ENCODE peak calls at places on chromosomes 12 and 14, in five cellular contexts. G is psoas muscle, S is heart right ventricle, E is retinal pigment epithelial cell, T is GM12865. C is an unnamed sample.

GRCh38 chr14:35556548-35556947 is 22.6 kb downstream of the INSM2 start:
- DNase-seq in G (no peak), S (no peak), E (no peak), T (no peak), C (no peak)

GRCh38 chr12:26327975-26328635 is 132.7 kb downstream of the SSPN start:
- DNase-seq in G (no peak), S (no peak), E (no peak), T (peak), C (no peak)

GRCh38 chr14:74584966-74585365 is 27.1 kb downstream of the LTBP2 start:
- DNase-seq in G (no peak), S (no peak), E (no peak), T (no peak), C (no peak)

GRCh38 chr12:84508325-84508861 is 404.2 kb downstream of the SLC6A15 start:
- DNase-seq in G (no peak), S (no peak), E (peak), T (peak), C (peak)

GRCh38 chr12:30764251-30764650 is 9.5 kb upstream of the CAPRIN2 start:
- DNase-seq in G (no peak), S (no peak), E (no peak), T (no peak), C (no peak)

GRCh38 chr12:18160901-18161300 is 70.9 kb upstream of the RERGL start:
- DNase-seq in G (no peak), S (no peak), E (no peak), T (no peak), C (no peak)

GRCh38 chr12:13033266-13033875 is 10.8 kb upstream of the FAM234B start:
- DNase-seq in G (no peak), S (no peak), E (no peak), T (no peak), C (no peak)

GRCh38 chr14:28243600-28243999 is 523.0 kb upstream of the FOXG1 start:
- DNase-seq in G (no peak), S (no peak), E (no peak), T (no peak), C (no peak)

GRCh38 chr14:101128478-101129450 is 225.2 kb upstream of the RTL1 start:
- DNase-seq in G (peak), S (no peak), E (no peak), T (no peak), C (no peak)

GRCh38 chr12:91414147-91414546 is 231.5 kb upstream of the DCN start:
- DNase-seq in G (no peak), S (no peak), E (no peak), T (no peak), C (no peak)

GRCh38 chr12:105357162-105357691 is 26.7 kb downstream of the C12orf75 start:
- DNase-seq in G (no peak), S (no peak), E (no peak), T (peak), C (no peak)

GRCh38 chr12:126770188-126770587 is 1496.8 kb upstream of the TMEM132C start:
- DNase-seq in G (no peak), S (no peak), E (no peak), T (no peak), C (no peak)

GRCh38 chr12:88934163-88934747 is 354.0 kb upstream of the KITLG start:
- DNase-seq in G (no peak), S (no peak), E (peak), T (no peak), C (peak)

GRCh38 chr12:26298785-26299621 is 103.6 kb downstream of the SSPN start:
- DNase-seq in G (no peak), S (no peak), E (no peak), T (peak), C (peak)

GRCh38 chr12:111596985-111597730 is 2.0 kb downstream of the ATXN2 start:
- DNase-seq in G (peak), S (peak), E (no peak), T (peak), C (no peak)

GRCh38 chr12:113786107-113786506 is 180.0 kb downstream of the RBM19 start:
- DNase-seq in G (no peak), S (no peak), E (no peak), T (no peak), C (no peak)
- TF ChIP-seq CTCF in G (no peak), S (no peak), E (no peak), T (peak), C (no peak)

DNA sequence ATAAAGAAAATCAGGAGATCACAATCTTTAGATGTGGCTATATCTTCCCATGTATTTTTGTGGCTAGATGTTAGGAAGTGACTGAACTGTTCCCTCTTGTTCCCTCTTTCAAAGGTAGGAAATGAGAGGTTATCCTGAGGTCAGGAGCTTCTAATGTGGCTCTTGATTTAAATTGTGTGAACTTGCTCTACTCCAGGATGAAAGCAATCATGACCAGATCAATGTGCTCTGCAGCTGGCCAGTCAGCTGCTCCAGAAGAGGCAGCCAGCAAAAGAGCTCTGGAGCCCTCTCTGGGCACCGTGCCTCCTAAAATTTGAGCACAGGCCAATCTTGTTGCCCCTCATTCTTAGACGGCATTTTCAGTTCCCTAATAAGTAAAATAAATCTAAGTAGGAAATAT is 32.0 kb downstream of the CDK17 start:
- DNase-seq in G (no peak), S (no peak), E (no peak), T (peak), C (no peak)
- H3K4me3 ChIP-seq in G (no peak), S (no peak), E (no peak), T (no peak), C (no peak)

GRCh38 chr12:20641127-20641526 is 54.0 kb upstream of the SLCO1C1 start:
- DNase-seq in G (no peak), S (no peak), E (no peak), T (no peak), C (no peak)

GRCh38 chr12:20643822-20644221 is 51.3 kb upstream of the SLCO1C1 start:
- DNase-seq in G (no peak), S (no peak), E (no peak), T (no peak), C (no peak)

DNA sequence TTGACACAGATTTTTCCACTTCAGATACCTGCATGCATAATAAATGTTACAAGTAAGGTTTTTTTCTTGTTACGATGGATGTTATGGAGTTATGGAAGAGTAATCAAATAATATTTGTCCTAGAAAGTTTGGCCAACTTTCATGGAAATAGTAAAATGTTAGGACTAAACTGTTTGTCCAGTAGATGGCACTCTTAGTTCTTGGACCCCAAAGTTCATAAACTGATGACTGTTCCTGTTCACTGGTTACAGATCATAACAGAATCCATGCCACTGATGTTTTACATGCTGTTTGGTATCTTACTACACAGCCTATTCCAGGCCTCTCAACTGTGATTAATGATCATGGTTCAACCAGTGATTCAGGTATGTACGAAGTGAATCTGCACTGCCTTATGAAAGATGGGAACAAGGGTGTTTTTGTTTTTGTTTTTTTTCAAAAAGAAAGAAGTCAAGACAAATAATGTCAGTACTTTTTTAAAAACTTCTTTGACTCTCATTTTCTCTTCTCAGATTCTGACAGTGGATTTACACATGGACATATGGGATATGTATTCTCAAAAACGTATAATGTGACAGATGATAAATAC is 48.8 kb upstream of the SLCO1C1 start:
- DNase-seq in G (no peak), S (no peak), E (no peak), T (peak), C (no peak)
- TF ChIP-seq CTCF in G (peak), S (peak), E (peak), T (peak), C (peak)

GRCh38 chr12:46461459-46461858 is 88.9 kb upstream of the SLC38A2 start:
- DNase-seq in G (no peak), S (no peak), E (no peak), T (no peak), C (no peak)

GRCh38 chr12:46459881-46460545 is 87.4 kb upstream of the SLC38A2 start:
- DNase-seq in G (no peak), S (no peak), E (no peak), T (peak), C (no peak)

GRCh38 chr12:46462641-46463355 is 90.2 kb upstream of the SLC38A2 start:
- DNase-seq in G (no peak), S (no peak), E (no peak), T (no peak), C (no peak)

GRCh38 chr12:46460682-46461215 is 88.2 kb upstream of the SLC38A2 start:
- DNase-seq in G (no peak), S (no peak), E (no peak), T (no peak), C (no peak)

DNA sequence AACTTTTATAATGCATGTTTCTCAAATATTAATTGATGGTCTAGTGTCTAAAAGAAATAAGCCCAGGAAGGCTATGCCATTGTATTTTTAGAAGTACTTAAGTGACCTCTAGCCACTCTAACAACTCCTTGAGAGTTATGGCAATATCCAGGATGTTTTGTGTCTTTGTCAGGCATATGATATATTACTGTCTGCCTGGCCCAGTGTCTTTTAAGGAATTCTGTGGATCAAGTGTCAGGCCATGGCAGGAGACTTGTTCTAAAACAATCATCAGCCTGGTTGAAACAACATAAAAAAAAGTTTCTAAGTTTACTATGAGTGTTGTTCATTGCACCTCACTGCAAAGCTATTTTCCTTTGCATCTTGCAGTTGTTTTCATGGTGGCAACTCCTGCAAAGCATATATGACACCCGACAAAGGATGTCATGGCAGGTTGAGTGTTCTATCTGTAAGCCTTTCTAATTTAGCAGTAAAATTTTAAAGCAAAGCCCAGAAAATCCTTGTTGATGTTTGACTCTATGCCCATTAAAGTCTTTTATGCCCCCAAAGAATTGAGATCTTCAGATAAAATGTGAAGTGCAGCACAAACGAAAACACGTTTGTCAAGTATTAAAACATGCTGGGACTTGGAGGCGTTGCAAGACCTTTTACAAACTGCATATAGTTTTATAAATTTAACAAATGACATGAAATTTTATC is 89.5 kb upstream of the SLC38A2 start:
- DNase-seq in G (no peak), S (no peak), E (no peak), T (no peak), C (no peak)
- H3K4me3 ChIP-seq in G (peak), S (no peak), E (no peak), T (no peak), C (no peak)

C was measured in epithelial cell of proximal tubule.